ENCODE peak calls at places on chromosomes 1 and 21, in four cellular contexts. N, B, L and Q are unnamed samples.
A peak's percentile ranks its signal among the peaks of the same experiment; 100 is the strongest.

GRCh38 chr1:161427733-161428516 is 60.2 kb upstream of the CFAP126 start:
- DNase-seq in L (peak; percentile 54), N (no peak), B (no peak), Q (no peak)

GRCh38 chr1:34701326-34702129 is 53.3 kb upstream of the GJB5 start:
- DNase-seq in L (no peak), B (peak; percentile 22), N (no peak), Q (no peak)

GRCh38 chr21:30042443-30042842 is 102.6 kb upstream of the GRIK1 start:
- DNase-seq in N (no peak), L (no peak), B (no peak), Q (no peak)

GRCh38 chr1:113205980-113206766 is 133.2 kb downstream of the LRIG2 start:
- DNase-seq in B (no peak), L (no peak), N (no peak), Q (no peak)

GRCh38 chr1:62962014-62962793 is 178.3 kb downstream of the ATG4C start:
- DNase-seq in B (no peak), N (no peak), L (no peak), Q (no peak)

GRCh38 chr1:210475806-210476205 is 147.1 kb downstream of the HHAT start:
- DNase-seq in B (no peak), N (no peak), L (no peak), Q (no peak)

GRCh38 chr21:38982096-38982495 is 176.4 kb downstream of the ETS2 start:
- DNase-seq in B (no peak), N (no peak), L (peak; percentile 45), Q (no peak)

GRCh38 chr1:21651214-21652042 is 17.7 kb downstream of the RAP1GAP start:
- DNase-seq in N (peak; percentile 43), L (no peak), B (no peak), Q (no peak)

GRCh38 chr21:43922949-43923348 is 57.9 kb downstream of the AGPAT3 start:
- DNase-seq in N (no peak), B (no peak), L (no peak), Q (peak; percentile 61)

GRCh38 chr1:32241011-32241763 is 5.8 kb upstream of the FAM167B start:
- DNase-seq in B (peak; percentile 85), N (peak; percentile 57), L (peak; percentile 58), Q (peak; percentile 61)

GRCh38 chr21:42767561-42767835 is 111.8 kb downstream of the WDR4 start:
- DNase-seq in L (no peak), N (no peak), B (no peak), Q (no peak)

GRCh38 chr1:115429242-115429641 is 91.2 kb upstream of the NGF start:
- DNase-seq in B (no peak), L (peak; percentile 82), N (peak; percentile 73), Q (no peak)

GRCh38 chr1:20401405-20402010 is 84.5 kb downstream of the CAMK2N1 start:
- DNase-seq in L (no peak), B (no peak), N (no peak), Q (no peak)

GRCh38 chr21:38913120-38913975 is 107.6 kb downstream of the ETS2 start:
- DNase-seq in N (peak; percentile 85), B (peak; percentile 74), L (peak; percentile 75), Q (peak; percentile 88)

GRCh38 chr1:2956571-2956970 is 64.7 kb upstream of the ACTRT2 start:
- DNase-seq in N (no peak), B (no peak), L (no peak), Q (no peak)

GRCh38 chr1:7186382-7187120 is 401.3 kb downstream of the CAMTA1 start:
- DNase-seq in N (no peak), L (no peak), B (no peak), Q (no peak)

GRCh38 chr1:54791880-54792522 is 9.1 kb downstream of the TTC22 start:
- DNase-seq in L (peak; percentile 49), N (peak; percentile 83), B (no peak), Q (no peak)

GRCh38 chr1:147213271-147213670 is 11.9 kb downstream of the FMO5 start:
- DNase-seq in L (no peak), B (no peak), N (no peak), Q (no peak)

GRCh38 chr1:244010599-244011211 is 40.4 kb upstream of the ZBTB18 start:
- DNase-seq in L (no peak), B (no peak), N (no peak), Q (no peak)

GRCh38 chr1:245810181-245810727 is 655.5 kb downstream of the KIF26B start:
- DNase-seq in N (peak; percentile 25), B (no peak), L (no peak), Q (no peak)

GRCh38 chr1:47182681-47183235 is 7.1 kb downstream of the PDZK1IP1 start:
- DNase-seq in L (no peak), N (no peak), B (no peak), Q (no peak)

GRCh38 chr1:210747112-210747511 is 386.8 kb downstream of the KCNH1 start:
- DNase-seq in B (no peak), N (no peak), L (no peak), Q (no peak)

GRCh38 chr1:245546875-245547274 is 392.1 kb downstream of the KIF26B start:
- DNase-seq in N (no peak), B (no peak), L (no peak), Q (no peak)

GRCh38 chr21:40531421-40531820 is 315.5 kb downstream of the DSCAM start:
- DNase-seq in L (no peak), B (no peak), N (no peak), Q (no peak)

GRCh38 chr1:160451119-160451858 is 50.9 kb downstream of the VANGL2 start:
- DNase-seq in N (no peak), B (no peak), L (no peak), Q (no peak)

GRCh38 chr1:93180723-93181613 is at the start of gene CCDC18:
- DNase-seq in B (no peak), N (peak; percentile 30), L (peak; percentile 53), Q (no peak)

GRCh38 chr1:45272943-45273342 is 53.8 kb upstream of the HPDL start:
- DNase-seq in N (peak; percentile 47), L (peak; percentile 87), B (no peak), Q (no peak)

GRCh38 chr1:218878369-218878768 is 295.3 kb upstream of the LYPLAL1 start:
- DNase-seq in L (peak; percentile 79), B (no peak), N (peak; percentile 71), Q (no peak)

GRCh38 chr1:151509350-151510019 is 1.7 kb upstream of the CGN start:
- DNase-seq in N (no peak), L (no peak), B (no peak), Q (no peak)

GRCh38 chr1:78047631-78048030 is 1.9 kb downstream of the GIPC2 start:
- DNase-seq in L (no peak), N (peak; percentile 16), B (no peak), Q (no peak)

GRCh38 chr1:84492726-84493125 is 13.5 kb upstream of the SPATA1 start:
- DNase-seq in B (no peak), N (no peak), L (no peak), Q (no peak)

GRCh38 chr1:152502496-152503180 is 8.0 kb upstream of the LCE5A start:
- DNase-seq in N (peak; percentile 28), L (peak; percentile 16), B (no peak), Q (no peak)

GRCh38 chr21:35045539-35046222 is 3.4 kb downstream of the RUNX1 start:
- DNase-seq in L (no peak), N (no peak), B (no peak), Q (no peak)

GRCh38 chr1:160436975-160437374 is 36.6 kb downstream of the VANGL2 start:
- DNase-seq in B (no peak), N (no peak), L (no peak), Q (no peak)

DNA sequence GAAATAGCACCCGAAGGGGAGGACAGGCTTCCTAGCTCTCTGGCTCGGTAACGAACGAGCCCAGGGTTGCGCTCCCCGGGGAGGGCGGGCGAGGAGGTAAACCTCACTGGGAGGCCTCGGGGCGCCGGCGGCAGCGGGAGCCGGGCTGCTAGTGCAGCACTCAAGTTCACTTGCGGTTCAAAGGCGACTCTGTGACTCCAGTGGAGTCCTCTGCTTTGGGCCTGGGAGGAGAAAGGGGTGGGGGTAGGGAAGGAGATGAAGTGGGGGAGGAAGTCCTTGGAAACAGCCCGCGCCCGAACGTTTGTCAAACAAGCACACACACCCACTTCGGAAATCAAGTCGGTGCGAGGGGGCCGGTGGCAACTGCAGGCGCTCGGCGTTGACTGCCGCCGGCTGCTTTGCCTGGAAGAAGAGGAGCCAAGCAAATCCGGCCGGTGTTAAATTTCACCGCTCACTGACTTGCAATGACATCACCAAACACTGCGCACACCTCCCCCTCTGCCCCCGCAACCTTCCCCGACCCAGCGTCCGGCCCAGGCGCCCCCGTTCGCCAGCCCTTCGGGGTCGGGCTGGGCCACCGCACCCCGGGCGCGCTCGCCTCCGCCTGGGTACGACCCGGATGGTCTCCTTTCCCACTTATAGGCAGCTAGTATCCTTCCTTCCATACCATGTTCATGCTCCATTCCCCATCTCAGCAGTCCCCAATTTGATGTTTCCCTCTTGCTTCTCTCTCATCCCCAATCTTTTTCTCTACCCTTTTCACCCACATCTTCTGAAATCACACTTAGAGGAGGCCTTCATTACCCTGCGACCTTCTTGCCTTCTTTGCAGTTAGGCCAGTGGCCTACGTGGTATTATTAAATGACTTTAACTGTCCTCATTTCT is at the start of gene COL24A1:
- DNase-seq in B (peak; percentile 31), L (peak; percentile 53), N (peak; percentile 19), Q (peak; percentile 89)
- H3K4me3 ChIP-seq in B (no peak within 1 kb of the TSS), L (peak within 1 kb of the TSS; percentile 38), N (peak within 1 kb of the TSS; percentile 54), Q (peak within 1 kb of the TSS; percentile 36)

GRCh38 chr1:42784547-42784945 is 245 bp upstream of the TMEM269 start:
- DNase-seq in B (no peak), N (no peak), L (no peak), Q (no peak)
- H3K4me3 ChIP-seq in B (no peak overlapping the region), N (no peak overlapping the region), L (no peak overlapping the region), Q (no peak overlapping the region)

GRCh38 chr1:107806902-107807301 is 158.1 kb downstream of the VAV3 start:
- DNase-seq in L (no peak), B (no peak), N (no peak), Q (no peak)
- H3K4me3 ChIP-seq in L (no peak overlapping the region), B (no peak overlapping the region), N (no peak overlapping the region), Q (no peak overlapping the region)

DNA sequence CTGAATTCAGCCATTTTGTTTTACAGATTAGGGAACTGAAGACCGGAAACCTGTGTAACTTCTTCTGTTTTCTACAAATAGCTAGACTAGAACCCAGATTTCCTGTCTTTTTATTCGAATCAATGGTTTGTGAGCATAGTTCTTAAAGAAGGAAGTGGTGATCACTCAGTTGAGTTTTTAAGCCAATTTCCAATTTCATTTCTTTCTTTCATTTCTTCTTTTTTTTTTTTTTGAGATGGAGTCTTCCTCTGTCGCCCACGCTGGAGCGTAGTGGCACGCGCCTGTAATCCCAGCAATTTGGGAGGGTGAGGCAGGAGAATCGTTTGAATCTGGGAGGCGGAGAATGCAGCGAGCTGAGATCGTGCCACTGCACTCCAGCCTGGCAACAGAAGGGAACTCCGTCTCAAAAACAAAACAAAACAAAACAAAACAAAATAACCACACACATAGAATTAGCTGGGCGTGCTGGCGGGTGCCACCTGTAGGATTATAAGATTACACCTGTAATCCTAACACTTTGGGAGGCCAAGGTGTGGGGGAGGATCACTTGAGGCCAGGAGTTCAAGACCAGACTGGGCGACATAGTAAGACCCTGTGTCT is 3.0 kb upstream of the MDM4 start:
- DNase-seq in L (no peak), B (peak; percentile 25), N (no peak), Q (peak; percentile 56)
- H3K4me3 ChIP-seq in L (no peak overlapping the region), B (no peak overlapping the region), N (no peak overlapping the region), Q (peak overlapping the region; percentile 23)

GRCh38 chr1:201475915-201476669 is 7.1 kb upstream of the PHLDA3 start:
- DNase-seq in L (no peak), B (no peak), N (no peak), Q (no peak)
- H3K4me3 ChIP-seq in L (no peak overlapping the region), B (no peak overlapping the region), N (no peak overlapping the region), Q (no peak overlapping the region)

GRCh38 chr1:184930232-184930631 is 44.1 kb downstream of the NIBAN1 start:
- DNase-seq in N (no peak), B (no peak), L (peak; percentile 14), Q (no peak)
- H3K4me3 ChIP-seq in N (peak overlapping the region; percentile 48), B (no peak overlapping the region), L (no peak overlapping the region), Q (no peak overlapping the region)